ENCODE peak calls at places on chromosome 16, in five cellular contexts. S is AG10803; E is A549; N is neural progenitor cell; L is CD8-positive, alpha-beta T cell. M is an unnamed sample.

GRCh38 chr16:64370112-64370511 is 751.8 kb downstream of the CDH11 start:
- DNase-seq in L (no peak), N (no peak), S (no peak), E (no peak), M (no peak)

GRCh38 chr16:58020628-58021521 is 4.7 kb upstream of the MMP15 start:
- DNase-seq in N (peak; percentile 69), L (peak; percentile 78), S (peak; percentile 33), E (peak; percentile 67), M (peak; percentile 64)

GRCh38 chr16:29663829-29664132 is 734 bp downstream of the SPN start:
- DNase-seq in N (no peak), L (no peak), E (no peak), S (no peak), M (no peak)

GRCh38 chr16:74296465-74297295 is at the start of gene PSMD7:
- DNase-seq in S (peak; percentile 86), N (peak; percentile 91), E (peak; percentile 87), L (peak; percentile 90), M (peak; percentile 89)

GRCh38 chr16:21162661-21163151 is 4.2 kb downstream of the LDAF1 start:
- DNase-seq in N (no peak), E (no peak), S (peak; percentile 80), L (no peak), M (peak; percentile 78)

GRCh38 chr16:81692571-81692970 is 86.5 kb upstream of the PLCG2 start:
- DNase-seq in S (no peak), L (no peak), N (no peak), E (no peak), M (no peak)

GRCh38 chr16:31202402-31203385 is at the start of gene PYCARD:
- DNase-seq in L (no peak), E (no peak), S (peak; percentile 32), N (peak; percentile 49), M (peak; percentile 50)

GRCh38 chr16:46748775-46749705 is 896 bp upstream of the MYLK3 start:
- DNase-seq in L (no peak), N (no peak), E (no peak), S (no peak), M (no peak)

GRCh38 chr16:30494028-30494427 is 21.5 kb downstream of the ITGAL start:
- DNase-seq in L (no peak), S (no peak), E (no peak), N (no peak), M (no peak)

GRCh38 chr16:69859105-69859969 is 91.8 kb upstream of the CLEC18A start:
- DNase-seq in E (peak; percentile 57), S (no peak), L (no peak), N (peak; percentile 79), M (no peak)

GRCh38 chr16:74699666-74700065 is 996 bp downstream of the MLKL start:
- DNase-seq in E (no peak), N (no peak), L (no peak), S (no peak), M (no peak)

GRCh38 chr16:49854227-49855203 is 1.4 kb downstream of the ZNF423 start:
- DNase-seq in E (peak; percentile 31), N (peak; percentile 81), L (no peak), S (no peak), M (peak; percentile 42)

GRCh38 chr16:19377864-19378263 is 39.8 kb upstream of the TMC5 start:
- DNase-seq in S (no peak), L (no peak), E (no peak), N (no peak), M (peak; percentile 12)

GRCh38 chr16:84360748-84361147 is 7.6 kb upstream of the ATP2C2 start:
- DNase-seq in L (no peak), S (no peak), E (no peak), N (no peak), M (no peak)

GRCh38 chr16:55370762-55371482 is 46.9 kb downstream of the IRX6 start:
- DNase-seq in N (peak; percentile 93), L (no peak), S (peak; percentile 62), E (peak; percentile 9), M (peak; percentile 39)

DNA sequence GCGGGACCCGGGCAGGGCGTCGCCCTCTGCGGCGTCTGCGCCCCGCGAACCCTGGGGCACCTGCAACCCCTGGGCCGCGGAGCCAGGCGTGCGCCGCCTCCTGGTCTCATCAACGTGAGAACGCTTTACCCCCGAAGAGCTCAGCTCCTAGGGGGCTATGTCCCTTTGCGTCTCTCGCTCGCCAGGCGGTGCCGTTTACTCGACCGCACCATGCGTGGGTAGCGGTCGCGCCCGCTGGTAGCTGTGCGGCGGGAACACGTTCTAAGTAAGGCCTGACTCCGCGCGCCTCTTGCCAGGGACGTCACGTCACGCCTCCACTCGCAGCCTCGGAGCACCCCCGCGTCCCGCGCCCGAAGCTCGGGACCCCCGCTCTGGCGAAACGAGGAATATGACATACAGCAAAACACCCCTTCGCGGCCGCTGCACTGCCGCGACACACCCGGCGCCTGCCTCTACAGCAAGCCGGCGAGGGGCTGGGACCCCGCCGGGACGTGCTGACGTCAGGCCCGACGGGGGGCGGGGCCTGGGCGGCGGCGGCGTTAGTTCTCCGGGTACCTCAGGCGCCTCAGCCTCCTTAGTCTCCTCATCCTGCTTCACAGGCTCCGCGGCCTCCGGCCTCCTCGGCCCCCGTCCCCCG is at the start of gene RAB11FIP3:
- DNase-seq in L (peak; percentile 92), E (peak; percentile 82), N (peak; percentile 91), S (peak; percentile 70), M (peak; percentile 82)
- TF ChIP-seq CTCF in L (peak; percentile 40), E (peak; percentile 17), N (peak; percentile 45), S (no peak), M (no peak)

DNA sequence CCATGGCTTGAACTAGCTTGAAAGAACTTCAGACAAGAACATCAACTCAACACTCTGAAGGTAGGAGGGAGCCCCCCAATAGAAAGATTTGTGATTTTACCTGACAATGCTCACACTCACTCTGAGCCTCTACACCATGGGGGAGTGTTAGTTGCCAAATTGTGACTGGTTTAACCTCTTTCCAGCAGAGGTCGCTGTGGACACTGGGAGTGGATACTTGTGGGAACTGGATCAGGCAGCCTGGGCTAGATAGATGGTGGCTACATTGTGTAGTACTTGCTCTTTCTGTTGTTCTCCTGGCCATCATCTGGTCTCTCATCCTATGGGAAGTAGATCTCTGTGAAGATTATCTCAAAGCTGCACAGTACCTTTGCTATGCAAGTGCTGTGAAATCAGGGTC is 2.9 kb downstream of the SMPD3 start:
- DNase-seq in N (peak; percentile 90), E (peak; percentile 41), L (no peak), S (no peak), M (peak; percentile 46)
- H3K4me3 ChIP-seq in N (no peak overlapping the region), E (no peak overlapping the region), L (no peak overlapping the region), S (no peak overlapping the region), M (no peak overlapping the region)

DNA sequence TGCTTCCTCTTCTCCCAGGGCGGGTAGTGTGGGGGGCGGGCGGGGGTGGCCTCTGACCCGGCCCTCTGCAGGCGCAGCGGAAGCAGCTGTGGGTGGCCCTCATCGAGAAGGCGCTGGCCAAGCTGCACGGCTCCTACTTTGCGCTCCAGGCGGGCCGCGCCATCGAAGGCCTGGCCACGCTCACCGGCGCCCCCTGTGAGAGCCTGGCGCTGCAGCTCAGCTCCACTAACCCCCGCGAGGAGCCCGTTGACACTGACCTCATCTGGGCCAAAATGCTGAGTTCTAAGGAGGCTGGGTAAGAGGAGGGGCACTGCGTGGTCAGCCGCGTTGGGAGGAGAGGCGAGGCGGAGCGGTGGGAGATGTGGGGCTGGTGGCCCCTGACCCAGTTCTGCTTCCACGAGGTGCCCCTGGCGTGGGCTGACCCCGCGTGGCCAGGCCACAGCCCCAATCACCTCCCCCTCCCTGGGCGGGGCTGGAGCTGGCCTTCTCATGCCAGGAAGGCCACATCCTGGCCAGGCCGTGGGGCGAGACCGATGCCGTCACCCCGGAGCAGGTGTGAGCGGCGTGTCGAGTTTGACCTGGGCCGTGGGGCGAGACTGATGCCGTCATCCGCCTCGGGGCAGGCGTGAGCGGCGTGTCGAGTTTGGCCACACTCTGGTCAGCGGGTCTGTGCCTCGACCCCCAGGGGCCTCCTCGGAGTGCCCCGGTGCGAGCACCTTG is 10.5 kb upstream of the PRR35 start:
- DNase-seq in E (no peak), L (no peak), S (no peak), N (peak; percentile 33), M (no peak)
- TF ChIP-seq CTCF in E (no peak), L (no peak), S (no peak), N (peak; percentile 21), M (no peak)

GRCh38 chr16:66924527-66925321 is 611 bp downstream of the RRAD start:
- DNase-seq in N (peak; percentile 87), S (no peak), L (peak; percentile 54), E (peak; percentile 81), M (no peak)
- H3K4me3 ChIP-seq in N (peak overlapping the region; percentile 39), S (peak overlapping the region; percentile 50), L (no peak overlapping the region), E (peak overlapping the region; percentile 51), M (peak overlapping the region; percentile 34)

DNA sequence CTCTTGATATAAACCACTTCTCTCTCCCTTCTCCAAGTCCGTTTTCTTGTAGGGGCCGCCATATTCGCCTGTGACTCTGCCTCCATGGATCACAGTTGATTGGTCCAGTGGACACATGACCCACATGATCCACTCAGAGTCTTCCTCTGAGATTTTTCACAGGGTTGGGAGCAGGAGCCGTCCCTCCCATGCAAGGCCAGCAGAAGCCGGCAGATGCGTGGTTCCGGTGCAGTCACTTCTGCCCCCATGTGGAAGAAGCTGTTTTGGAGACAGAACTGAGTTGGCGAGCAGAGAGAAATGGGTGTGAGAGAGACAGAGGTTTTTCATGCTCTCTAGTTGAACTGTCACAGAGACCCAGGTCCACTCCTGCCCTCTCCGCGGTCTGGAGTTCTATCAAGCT is 83.3 kb downstream of the C16orf95 start:
- DNase-seq in L (no peak), S (peak; percentile 51), N (peak; percentile 37), E (no peak), M (peak; percentile 63)
- TF ChIP-seq CTCF in L (no peak), S (peak; percentile 54), N (peak; percentile 34), E (no peak), M (peak; percentile 50)

DNA sequence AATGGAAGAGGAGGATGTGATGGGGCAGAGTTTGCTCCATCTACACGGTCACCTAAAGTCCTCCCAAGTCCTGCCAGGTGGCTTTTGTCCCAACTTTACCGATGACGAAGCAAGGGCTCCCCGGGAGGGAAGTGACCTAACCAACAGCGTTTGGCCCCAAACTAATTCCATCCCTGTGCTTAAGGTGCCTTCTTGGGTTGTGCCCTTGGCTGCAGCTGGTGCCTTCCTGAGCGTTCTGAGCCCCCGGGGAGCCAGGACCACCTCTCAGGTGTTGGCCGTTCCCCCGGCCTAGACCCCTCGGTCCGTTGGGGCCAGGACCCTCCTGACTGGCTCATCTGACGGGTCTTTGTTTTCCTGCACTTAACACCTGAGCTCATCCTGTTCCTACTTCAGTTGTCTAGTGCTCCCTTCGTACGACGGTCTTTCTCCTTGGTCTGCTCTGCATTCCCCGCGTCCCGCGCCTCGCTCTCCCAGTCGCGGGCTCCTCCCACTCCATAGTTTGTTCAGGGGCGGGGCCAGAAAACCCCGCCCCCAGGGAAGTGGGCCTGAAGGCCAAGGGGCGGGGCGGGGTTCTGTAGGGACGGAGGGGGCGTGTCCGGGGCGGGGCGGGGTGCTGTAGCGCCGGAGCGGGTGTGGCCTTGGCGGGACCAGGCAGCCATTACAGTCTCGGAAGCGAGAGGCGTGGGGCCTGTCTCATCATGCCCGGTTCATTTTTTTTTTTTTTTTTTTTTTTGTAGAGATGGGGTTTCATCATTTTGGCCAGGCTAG is 822 bp upstream of the ZSCAN10 start:
- DNase-seq in L (peak; percentile 92), S (peak; percentile 82), N (peak; percentile 98), E (peak; percentile 80), M (peak; percentile 90)
- H3K4me3 ChIP-seq in L (peak overlapping the region; percentile 9), S (peak overlapping the region; percentile 30), N (peak overlapping the region; percentile 47), E (peak overlapping the region; percentile 34), M (peak overlapping the region; percentile 7)

GRCh38 chr16:87461466-87461975 is 31.3 kb downstream of the ZCCHC14 start:
- DNase-seq in N (peak; percentile 89), L (no peak), S (no peak), E (peak; percentile 94), M (peak; percentile 42)
- TF ChIP-seq CTCF in N (peak; percentile 68), L (no peak), S (no peak), E (peak; percentile 67), M (peak; percentile 22)

GRCh38 chr16:10183606-10183959 is 1.4 kb upstream of the GRIN2A start:
- DNase-seq in L (no peak), S (no peak), E (no peak), N (no peak), M (no peak)
- H3K4me3 ChIP-seq in L (no peak overlapping the region), S (no peak overlapping the region), E (no peak overlapping the region), N (peak overlapping the region; percentile 58), M (no peak overlapping the region)

M was measured in cardiac fibroblast.